ENCODE peak calls at places on chromosomes 12 and 14, in seven cellular contexts. Z is lung; Y is transverse colon; D is colonic mucosa; V is astrocyte; U is Panc1; Q is naive thymus-derived CD4-positive, alpha-beta T cell. J is an unnamed sample. For H3K9me3 and H3K36me3, the result is how much of the 10 kb centered on the place peaks cover.

GRCh38 chr12:97425802-97426484 is 36.7 kb upstream of the RMST start:
- DNase-seq in Y (no peak), Z (no peak), Q (no peak), D (no peak), V (no peak), U (no peak), J (no peak)

GRCh38 chr14:66709292-66709691 is 201.3 kb downstream of the GPHN start:
- DNase-seq in Y (no peak), Q (no peak), Z (no peak), V (peak), U (no peak), D (no peak), J (no peak)

GRCh38 chr14:63747836-63748235 is 20.0 kb upstream of the SGPP1 start:
- DNase-seq in Z (no peak), Y (no peak), D (no peak), V (no peak), Q (no peak), U (no peak), J (no peak)

GRCh38 chr12:128178971-128179370 is 88.0 kb upstream of the TMEM132C start:
- DNase-seq in Q (no peak), Z (no peak), Y (no peak), D (no peak), U (no peak), V (no peak), J (peak)

GRCh38 chr14:71636820-71637471 is 295.3 kb upstream of the RGS6 start:
- DNase-seq in V (no peak), D (no peak), Q (no peak), Y (no peak), U (no peak), Z (no peak), J (no peak)

GRCh38 chr12:103817791-103818190 is 23.2 kb downstream of the NT5DC3 start:
- DNase-seq in V (no peak), Q (no peak), Z (no peak), Y (no peak), D (no peak), U (no peak), J (no peak)

GRCh38 chr14:101193845-101194355 is 290.4 kb upstream of the RTL1 start:
- DNase-seq in D (no peak), V (no peak), Z (no peak), U (no peak), Y (no peak), Q (no peak), J (no peak)

GRCh38 chr12:105418821-105419291 is 88.4 kb downstream of the C12orf75 start:
- DNase-seq in D (no peak), Y (no peak), Q (no peak), V (peak), U (no peak), Z (no peak), J (no peak)

GRCh38 chr14:92962031-92962830 is 39.3 kb downstream of the CHGA start:
- DNase-seq in Y (no peak), Z (no peak), U (no peak), Q (no peak), V (no peak), D (no peak), J (no peak)

GRCh38 chr12:127628655-127629054 is 638.3 kb upstream of the TMEM132C start:
- DNase-seq in Y (no peak), V (peak), Q (no peak), Z (no peak), U (no peak), D (no peak), J (peak)

GRCh38 chr12:121503395-121503794 is 77.4 kb downstream of the KDM2B start:
- DNase-seq in V (no peak), Y (no peak), D (no peak), Z (no peak), U (no peak), Q (no peak), J (no peak)

GRCh38 chr12:121504505-121504904 is 76.3 kb downstream of the KDM2B start:
- DNase-seq in V (no peak), Q (no peak), D (no peak), Z (no peak), U (no peak), Y (no peak), J (no peak)

GRCh38 chr12:121495746-121496145 is 85.1 kb downstream of the KDM2B start:
- DNase-seq in Z (no peak), U (no peak), V (no peak), Y (no peak), Q (no peak), D (no peak), J (no peak)

GRCh38 chr12:121501946-121502345 is 78.9 kb downstream of the KDM2B start:
- DNase-seq in D (no peak), V (no peak), Q (no peak), U (no peak), Y (no peak), Z (no peak), J (no peak)

DNA sequence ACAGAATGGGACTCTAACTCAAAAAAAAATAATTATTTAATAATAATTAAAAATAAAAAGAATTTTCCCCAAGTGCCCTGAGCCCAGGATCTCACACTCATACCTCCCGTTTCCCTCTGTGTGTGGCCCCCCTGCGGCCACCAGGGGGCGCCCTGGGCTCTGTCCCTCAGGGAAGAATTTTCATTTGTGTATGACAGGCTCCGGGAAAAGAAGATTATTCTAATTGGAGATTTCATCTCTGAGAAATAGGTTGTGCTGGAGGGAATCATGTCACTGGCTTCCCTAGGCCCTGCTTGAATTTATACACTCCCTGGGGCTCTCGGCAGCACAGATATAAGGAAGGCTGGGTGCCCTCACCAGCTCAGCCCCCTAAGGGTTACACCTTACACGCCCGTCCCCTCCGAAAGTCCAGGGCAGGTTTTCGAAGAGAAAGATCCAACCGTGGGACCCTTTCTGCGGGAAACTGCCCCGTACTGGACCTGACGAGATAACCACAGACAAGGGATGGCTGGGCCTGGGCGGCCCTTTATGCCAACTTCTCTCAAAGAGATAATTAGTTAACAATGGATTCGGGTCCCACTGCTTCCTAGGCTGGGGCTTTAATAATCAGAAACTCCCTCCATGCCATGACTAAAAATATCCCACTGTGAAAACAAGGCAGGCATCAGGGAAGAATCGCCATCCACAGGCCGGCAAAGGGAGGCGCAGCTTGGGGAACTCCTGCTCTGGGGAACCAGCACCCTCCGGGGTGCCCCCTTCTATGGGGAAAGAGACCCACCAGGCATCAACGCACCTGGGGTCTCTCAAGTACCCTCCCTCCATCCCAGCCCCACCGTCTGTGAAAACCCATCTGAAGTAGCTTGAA is 80.7 kb downstream of the KDM2B start:
- DNase-seq in Y (peak), Z (peak), D (peak), Q (peak), V (peak), U (no peak), J (peak)
- H3K4me3 ChIP-seq in Y (no peak), Z (no peak), D (no peak), Q (no peak), V (no peak), U (no peak), J (no peak)

GRCh38 chr12:132948146-132949066 is 7.7 kb downstream of the ZNF605 start:
- DNase-seq in Y (no peak), Q (no peak), D (no peak), V (no peak), Z (no peak), U (no peak), J (no peak)

GRCh38 chr12:132950844-132951535 is 5.1 kb downstream of the ZNF605 start:
- DNase-seq in Z (no peak), D (no peak), Q (no peak), Y (no peak), U (no peak), V (no peak), J (no peak)

GRCh38 chr12:132952371-132953162 is 3.5 kb downstream of the ZNF605 start:
- DNase-seq in U (no peak), D (no peak), V (no peak), Y (no peak), Q (no peak), Z (no peak), J (no peak)

GRCh38 chr12:132951649-132952048 is 4.5 kb downstream of the ZNF605 start:
- DNase-seq in U (no peak), Y (no peak), Z (no peak), V (no peak), D (no peak), Q (no peak), J (no peak)

DNA sequence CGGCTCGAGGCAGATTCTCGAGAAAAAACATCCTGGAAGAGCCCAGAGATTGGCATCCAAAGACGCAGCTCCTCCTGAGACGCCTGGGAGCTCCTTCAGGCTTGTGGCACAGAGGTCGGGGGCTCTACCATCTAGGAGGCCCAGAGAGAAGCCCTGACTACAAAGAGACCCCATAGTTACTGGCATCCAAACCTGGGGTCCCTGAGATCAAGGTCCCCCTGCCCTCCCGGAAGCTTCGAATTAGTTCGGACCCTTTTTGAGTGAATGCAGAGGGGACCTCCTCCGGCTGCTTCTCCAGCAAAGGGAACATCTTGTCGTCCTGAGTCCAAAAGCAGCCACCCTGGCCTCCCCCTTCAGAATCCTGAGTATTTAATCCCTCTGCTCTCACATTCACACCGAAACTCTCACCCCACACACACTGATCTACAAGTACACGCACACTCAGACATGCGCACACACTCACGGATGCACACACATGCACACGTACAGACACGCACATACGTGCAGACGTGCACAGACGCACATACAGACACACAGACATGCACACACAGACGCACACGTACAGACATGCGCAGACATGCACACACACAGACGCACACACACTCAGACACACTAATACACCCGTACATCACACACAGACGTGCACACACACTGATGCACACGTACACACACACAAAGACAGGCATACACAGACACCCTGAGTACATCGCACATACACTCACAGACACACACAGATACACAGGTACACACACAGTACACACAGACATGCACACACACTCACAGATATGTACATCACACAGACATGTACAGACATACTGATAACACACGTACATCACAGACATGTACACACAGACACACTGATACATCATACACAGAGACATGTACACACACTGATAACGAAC is 5.9 kb downstream of the ZNF605 start:
- DNase-seq in Q (no peak), V (no peak), D (no peak), U (no peak), Y (no peak), Z (no peak), J (no peak)
- H3K9me3 ChIP-seq in Q (half or more), V (under half), D (under half), U (half or more), Y (half or more), Z (half or more), J (under half)

DNA sequence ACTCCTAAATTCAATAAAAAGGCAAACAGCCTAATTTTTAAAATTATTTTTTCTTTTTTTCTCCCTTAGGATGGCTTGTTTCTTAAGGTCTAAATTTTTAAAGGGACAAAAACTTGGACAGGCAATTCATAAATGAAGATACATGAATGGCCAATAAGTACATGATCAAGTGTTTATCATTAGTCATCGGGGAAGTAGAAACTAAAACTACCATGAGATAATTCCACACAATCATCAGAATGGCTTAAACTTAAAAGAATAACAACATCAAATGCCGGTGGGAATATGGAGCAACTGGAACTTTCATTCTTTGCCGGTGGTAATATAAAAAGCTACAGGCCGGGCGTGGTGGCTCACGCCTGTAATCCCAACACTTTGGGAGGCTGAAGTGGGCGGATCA is 29.1 kb downstream of the MOK start:
- DNase-seq in Q (no peak), D (no peak), Z (no peak), U (no peak), V (no peak), Y (no peak), J (no peak)
- H3K36me3 ChIP-seq in Q (under half), D (under half), Z (under half), U (under half), V (under half), Y (under half), J (under half)

GRCh38 chr12:116881325-116881866 is at the start of gene HRK:
- DNase-seq in V (no peak), U (no peak), Y (no peak), D (no peak), Z (no peak), Q (no peak), J (peak)

GRCh38 chr12:116880213-116880816 is 926 bp downstream of the HRK start:
- DNase-seq in D (no peak), V (no peak), Y (no peak), Z (no peak), Q (no peak), U (no peak), J (no peak)

GRCh38 chr12:116882742-116883141 is 1.5 kb upstream of the HRK start:
- DNase-seq in Q (no peak), D (no peak), V (no peak), Z (no peak), Y (no peak), U (no peak), J (no peak)

GRCh38 chr12:116880817-116881324 is 370 bp downstream of the HRK start:
- DNase-seq in Q (no peak), Y (peak), Z (no peak), D (peak), U (no peak), V (peak), J (peak)

DNA sequence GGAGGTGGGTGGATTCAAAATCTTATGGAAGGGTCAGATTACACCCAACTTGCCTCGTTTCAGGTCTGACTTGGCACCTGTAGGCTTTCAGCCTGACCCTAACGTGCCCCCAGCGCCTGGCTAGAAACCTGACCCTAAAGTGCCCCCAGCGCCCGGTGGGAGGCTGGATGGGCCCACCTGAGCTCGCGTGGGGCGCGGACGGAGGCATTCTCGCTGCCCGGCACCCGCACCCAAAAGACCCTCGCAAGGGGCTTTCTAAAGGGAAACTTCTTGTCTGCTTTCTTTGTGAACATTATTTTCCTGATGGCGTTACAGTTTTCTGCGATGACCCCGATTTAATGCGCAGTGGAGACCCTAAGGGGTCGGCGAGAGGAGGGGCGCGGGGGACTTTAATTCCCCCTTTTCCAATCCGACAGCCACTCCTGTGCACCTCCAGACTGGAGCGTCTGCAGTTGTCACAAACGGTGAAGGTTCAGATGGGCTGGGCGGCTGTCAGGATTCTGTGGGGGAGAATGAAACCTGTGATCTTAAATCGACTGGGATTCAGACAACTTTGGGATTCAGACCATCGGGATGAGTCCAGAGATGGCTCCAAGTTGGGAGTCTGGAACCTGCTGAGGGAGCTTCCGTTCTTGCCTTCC is 746 bp upstream of the HRK start:
- DNase-seq in V (no peak), Q (no peak), D (no peak), Y (no peak), Z (no peak), U (no peak), J (no peak)
- H3K4me3 ChIP-seq in V (no peak), Q (no peak), D (peak), Y (no peak), Z (no peak), U (peak), J (no peak)

GRCh38 chr12:91914701-91915100 is 230.9 kb downstream of the BTG1 start:
- DNase-seq in D (no peak), U (no peak), Z (no peak), Q (no peak), V (no peak), Y (no peak), J (no peak)
- H3K9me3 ChIP-seq in D (under half), U (under half), Z (under half), Q (under half), V (under half), Y (under half), J (under half)

GRCh38 chr14:75723716-75724115 is 62.7 kb downstream of the TTLL5 start:
- DNase-seq in U (no peak), Y (no peak), V (peak), Z (no peak), D (no peak), Q (no peak), J (no peak)
- H3K36me3 ChIP-seq in U (under half), Y (under half), V (under half), Z (under half), D (under half), Q (under half), J (under half)

J was measured in MG63.